ENCODE peak calls at places on chromosomes 16 and 17, in seven cellular contexts. T, B, Q, I, P, W and H are unnamed samples.

GRCh38 chr17:35046740-35047283 is 16.7 kb downstream of the RFFL start:
- DNase-seq in B (no peak), Q (no peak), T (peak), I (peak), P (no peak), W (no peak), H (no peak)

GRCh38 chr17:76866203-76866602 is 2.0 kb upstream of the MGAT5B start:
- DNase-seq in Q (no peak), I (no peak), T (no peak), P (no peak), B (no peak), W (no peak), H (no peak)

GRCh38 chr17:57724038-57724728 is 20.9 kb downstream of the CCDC182 start:
- DNase-seq in W (no peak), P (no peak), I (no peak), T (no peak), Q (no peak), B (no peak), H (no peak)

GRCh38 chr17:55609737-55610201 is 98.5 kb upstream of the SMIM36 start:
- DNase-seq in B (no peak), I (no peak), Q (no peak), W (no peak), T (no peak), P (no peak), H (no peak)

GRCh38 chr16:68756250-68757051 is 19.4 kb downstream of the CDH1 start:
- DNase-seq in Q (no peak), W (no peak), T (peak), I (no peak), B (no peak), P (no peak), H (no peak)

GRCh38 chr17:17463821-17464220 is 13.0 kb upstream of the MED9 start:
- DNase-seq in P (no peak), B (no peak), I (no peak), Q (no peak), W (no peak), T (no peak), H (no peak)

GRCh38 chr16:1863681-1864460 is 8.1 kb downstream of the MEIOB start:
- DNase-seq in W (peak), I (peak), Q (no peak), B (no peak), P (no peak), T (peak), H (no peak)

GRCh38 chr17:7070712-7071111 is 9.3 kb downstream of the CLEC10A start:
- DNase-seq in P (no peak), B (no peak), T (no peak), I (no peak), W (no peak), Q (no peak), H (no peak)

GRCh38 chr17:4616456-4616855 is 25.0 kb downstream of the ALOX15 start:
- DNase-seq in T (no peak), W (no peak), I (no peak), Q (no peak), B (no peak), P (no peak), H (no peak)

GRCh38 chr17:69246726-69247375 is 18.2 kb upstream of the ABCA10 start:
- DNase-seq in T (peak), W (peak), Q (no peak), P (no peak), I (peak), B (no peak), H (no peak)

GRCh38 chr16:25689137-25689836 is 2.5 kb upstream of the HS3ST4 start:
- DNase-seq in I (no peak), P (no peak), B (no peak), W (no peak), Q (no peak), T (no peak), H (no peak)

GRCh38 chr17:22459331-22459952 is 767.1 kb downstream of the KCNJ18 start:
- DNase-seq in Q (no peak), P (no peak), B (no peak), W (no peak), I (no peak), T (no peak), H (no peak)

GRCh38 chr17:22453181-22453580 is 760.9 kb downstream of the KCNJ18 start:
- DNase-seq in Q (no peak), B (no peak), W (no peak), I (no peak), P (no peak), T (no peak), H (no peak)

GRCh38 chr17:22459953-22460350 is 767.6 kb downstream of the KCNJ18 start:
- DNase-seq in I (no peak), B (no peak), W (no peak), T (no peak), Q (no peak), P (no peak), H (no peak)

GRCh38 chr17:22454070-22454999 is 762.0 kb downstream of the KCNJ18 start:
- DNase-seq in B (no peak), P (no peak), W (no peak), Q (no peak), T (no peak), I (no peak), H (no peak)
- TF ChIP-seq CTCF in B (no peak), P (no peak), W (no peak), Q (no peak), T (no peak), I (no peak), H (no peak)

GRCh38 chr17:49486012-49486641 is 9.0 kb upstream of the NGFR start:
- DNase-seq in P (peak), T (no peak), Q (peak), I (no peak), W (no peak), B (peak), H (no peak)

GRCh38 chr17:49489348-49489747 is 5.7 kb upstream of the NGFR start:
- DNase-seq in B (no peak), T (no peak), I (no peak), W (no peak), P (no peak), Q (no peak), H (no peak)

GRCh38 chr17:49490271-49490670 is 4.8 kb upstream of the NGFR start:
- DNase-seq in P (no peak), T (no peak), Q (no peak), I (no peak), W (no peak), B (no peak), H (no peak)

GRCh38 chr17:49488612-49489011 is 6.5 kb upstream of the NGFR start:
- DNase-seq in W (no peak), T (no peak), I (no peak), Q (no peak), B (no peak), P (no peak), H (no peak)

GRCh38 chr17:49487202-49487601 is 7.9 kb upstream of the NGFR start:
- DNase-seq in T (no peak), P (no peak), I (no peak), W (no peak), B (no peak), Q (peak), H (no peak)
- TF ChIP-seq CTCF in T (no peak), P (no peak), I (no peak), W (no peak), B (no peak), Q (peak), H (no peak)

DNA sequence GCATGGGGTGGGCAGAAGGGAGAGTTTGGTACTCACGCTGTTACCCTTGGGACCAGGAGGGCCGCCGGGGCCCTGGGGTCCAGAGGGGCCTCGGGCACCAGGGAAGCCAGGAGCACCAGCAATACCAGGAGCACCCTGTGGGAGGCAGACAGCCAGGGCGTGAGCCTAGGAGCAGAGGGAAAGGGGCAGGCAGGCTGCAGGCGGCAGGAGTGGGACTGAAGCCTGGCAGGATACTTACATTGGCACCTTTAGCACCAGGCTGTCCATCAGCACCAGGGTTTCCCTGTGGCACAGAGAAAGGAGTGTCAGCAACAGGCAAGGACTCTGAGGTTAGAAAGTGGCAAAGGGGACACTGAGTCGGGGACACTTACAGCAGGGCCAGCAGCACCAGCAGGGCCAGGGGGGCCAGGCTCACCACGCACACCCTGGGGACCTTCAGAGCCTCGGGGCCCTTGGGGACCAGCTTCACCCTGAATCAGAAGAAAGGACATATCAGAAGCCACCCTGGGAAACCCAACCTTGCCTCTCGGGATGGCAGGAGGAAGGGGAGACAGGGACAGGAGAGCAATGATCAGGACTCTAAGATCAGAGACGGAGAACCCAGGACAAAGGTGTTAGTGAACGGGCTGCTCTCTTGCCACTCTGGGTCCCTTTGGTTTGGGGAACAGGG is 6.1 kb downstream of the COL1A1 start:
- DNase-seq in B (no peak), T (no peak), W (no peak), I (no peak), Q (no peak), P (no peak), H (no peak)
- TF ChIP-seq CTCF in B (no peak), T (peak), W (peak), I (peak), Q (peak), P (no peak), H (no peak)

GRCh38 chr16:81392011-81392410 is 52.6 kb upstream of the CMIP start:
- DNase-seq in I (no peak), P (no peak), B (no peak), Q (no peak), W (no peak), T (no peak), H (no peak)
- TF ChIP-seq CTCF in I (no peak), P (no peak), B (no peak), Q (no peak), W (no peak), T (no peak), H (no peak)